ENCODE peak calls at places on chromosome 13, in four cellular contexts. I is AG20443, E is NCI-H345, U is GM23248. K is an unnamed sample.

GRCh38 chr13:108974686-108975085 is 345.3 kb downstream of the MYO16 start:
- DNase-seq in I (no peak), E (no peak), U (peak; percentile 9), K (peak; percentile 27)

GRCh38 chr13:75217949-75218348 is 264.0 kb downstream of the TBC1D4 start:
- DNase-seq in I (peak; percentile 68), E (no peak), U (peak; percentile 57), K (peak; percentile 71)

GRCh38 chr13:38334845-38335244 is 14.8 kb upstream of the UFM1 start:
- DNase-seq in I (no peak), E (no peak), U (no peak), K (no peak)

GRCh38 chr13:41500501-41500900 is 43.2 kb downstream of the RGCC start:
- DNase-seq in I (peak; percentile 64), E (no peak), U (peak; percentile 55), K (no peak)

GRCh38 chr13:50129923-50130685 is 114.9 kb downstream of the KCNRG start:
- DNase-seq in I (peak; percentile 68), E (no peak), U (peak; percentile 78), K (peak; percentile 63)

GRCh38 chr13:97211986-97212385 is 10.1 kb upstream of the MBNL2 start:
- DNase-seq in I (no peak), E (no peak), U (no peak), K (no peak)

GRCh38 chr13:112169941-112170822 is 103.2 kb downstream of the SOX1 start:
- DNase-seq in I (no peak), E (no peak), U (no peak), K (no peak)

GRCh38 chr13:80217614-80218456 is 123.1 kb downstream of the SPRY2 start:
- DNase-seq in I (no peak), E (no peak), U (no peak), K (no peak)

GRCh38 chr13:20411638-20412342 is 113.9 kb downstream of the CRYL1 start:
- DNase-seq in I (no peak), E (no peak), U (no peak), K (no peak)

GRCh38 chr13:42883142-42883541 is 101.8 kb downstream of the FAM216B start:
- DNase-seq in I (no peak), E (no peak), U (peak; percentile 38), K (no peak)

GRCh38 chr13:60226507-60226906 is 62.8 kb upstream of the DIAPH3 start:
- DNase-seq in I (peak; percentile 40), E (peak; percentile 48), U (peak; percentile 34), K (peak; percentile 28)

GRCh38 chr13:97976551-97977375 is 23.3 kb downstream of the IPO5 start:
- DNase-seq in I (peak; percentile 68), E (peak; percentile 43), U (peak; percentile 76), K (peak; percentile 73)

GRCh38 chr13:77919351-77920294 is 992 bp upstream of the EDNRB start:
- DNase-seq in I (peak; percentile 53), E (peak; percentile 44), U (peak; percentile 55), K (peak; percentile 45)

GRCh38 chr13:95304446-95304845 is 3.2 kb upstream of the ABCC4 start:
- DNase-seq in I (no peak), E (no peak), U (no peak), K (no peak)

GRCh38 chr13:107799001-107799400 is 416.3 kb downstream of the LIG4 start:
- DNase-seq in I (no peak), E (no peak), U (peak; percentile 50), K (no peak)

GRCh38 chr13:77583551-77583950 is 48.0 kb downstream of the SCEL start:
- DNase-seq in I (no peak), E (no peak), U (no peak), K (no peak)

GRCh38 chr13:23020246-23020843 is 160.4 kb upstream of the SGCG start:
- DNase-seq in I (peak; percentile 54), E (peak; percentile 53), U (peak; percentile 55), K (peak; percentile 72)

GRCh38 chr13:113357529-113357928 is 6.4 kb downstream of the GRTP1 start:
- DNase-seq in I (peak; percentile 67), E (no peak), U (peak; percentile 88), K (peak; percentile 35)

GRCh38 chr13:19910336-19911072 is 47.1 kb upstream of the ZMYM5 start:
- DNase-seq in I (peak; percentile 40), E (no peak), U (peak; percentile 68), K (peak; percentile 2)

GRCh38 chr13:45446181-45446580 is 18.6 kb upstream of the COG3 start:
- DNase-seq in I (peak; percentile 68), E (no peak), U (peak; percentile 69), K (peak; percentile 23)

GRCh38 chr13:34076943-34077703 is 259.2 kb downstream of the RFC3 start:
- DNase-seq in I (peak; percentile 35), E (peak; percentile 23), U (peak; percentile 68), K (peak; percentile 74)

GRCh38 chr13:89568276-89568675 is 1779.2 kb upstream of the MIR17HG start:
- DNase-seq in I (no peak), E (no peak), U (no peak), K (no peak)

GRCh38 chr13:24063281-24063851 is 97.2 kb upstream of the SPATA13 start:
- DNase-seq in I (no peak), E (peak; percentile 66), U (no peak), K (no peak)

GRCh38 chr13:21557995-21558394 is 46.0 kb downstream of the MICU2 start:
- DNase-seq in I (peak; percentile 33), E (no peak), U (peak; percentile 53), K (no peak)

GRCh38 chr13:65314008-65314407 is 1916.1 kb downstream of the PCDH9 start:
- DNase-seq in I (no peak), E (no peak), U (no peak), K (no peak)

GRCh38 chr13:45393941-45394570 is 24.1 kb downstream of the SLC25A30 start:
- DNase-seq in I (peak; percentile 71), E (peak; percentile 18), U (peak; percentile 57), K (peak; percentile 74)

GRCh38 chr13:45046445-45046844 is 57.1 kb downstream of the GPALPP1 start:
- DNase-seq in I (no peak), E (no peak), U (no peak), K (no peak)

GRCh38 chr13:101875717-101876393 is 423.4 kb downstream of the ITGBL1 start:
- DNase-seq in I (no peak), E (peak; percentile 91), U (peak; percentile 12), K (peak; percentile 78)

GRCh38 chr13:42041684-42042035 is 6.8 kb upstream of the DGKH start:
- DNase-seq in I (peak; percentile 75), E (peak; percentile 31), U (peak; percentile 89), K (peak; percentile 89)

GRCh38 chr13:75312884-75313520 is 169.0 kb downstream of the TBC1D4 start:
- DNase-seq in I (no peak), E (no peak), U (no peak), K (no peak)

GRCh38 chr13:65638572-65639168 is 1591.5 kb downstream of the PCDH9 start:
- DNase-seq in I (peak; percentile 58), E (no peak), U (peak; percentile 48), K (peak; percentile 78)

GRCh38 chr13:27006519-27007161 is 165.0 kb downstream of the USP12 start:
- DNase-seq in I (peak; percentile 77), E (peak; percentile 73), U (peak; percentile 63), K (peak; percentile 52)

GRCh38 chr13:100148422-100148821 is 59.5 kb downstream of the PCCA start:
- DNase-seq in I (no peak), E (no peak), U (no peak), K (no peak)

GRCh38 chr13:113547248-113547971 is 37.1 kb upstream of the TFDP1 start:
- DNase-seq in I (peak; percentile 51), E (no peak), U (peak; percentile 74), K (no peak)

GRCh38 chr13:112859817-112860190 is 109.2 kb upstream of the MCF2L start:
- DNase-seq in I (no peak), E (peak; percentile 72), U (peak; percentile 12), K (peak; percentile 53)

K was measured in adipocyte.